ENCODE peak calls at places on chromosomes 3 and 15, in four cellular contexts. H, I, R and L are unnamed samples.

GRCh38 chr15:39582977-39583585 is 2.2 kb downstream of the THBS1 start:
- DNase-seq in R (no peak), I (no peak), H (no peak), L (no peak)

GRCh38 chr15:61832223-61832622 is 228.0 kb downstream of the VPS13C start:
- DNase-seq in H (no peak), R (no peak), I (no peak), L (no peak)

GRCh38 chr15:29802411-29802810 is 19.9 kb downstream of the TJP1 start:
- DNase-seq in H (no peak), R (no peak), I (no peak), L (no peak)

GRCh38 chr3:178193846-178194245 is 342.4 kb upstream of the KCNMB2 start:
- DNase-seq in I (no peak), H (no peak), R (peak; percentile 71), L (no peak)

GRCh38 chr3:160154033-160154432 is 71.2 kb upstream of the C3orf80 start:
- DNase-seq in H (no peak), R (peak; percentile 10), I (no peak), L (no peak)

GRCh38 chr3:78751266-78751665 is 1016.5 kb downstream of the ROBO1 start:
- DNase-seq in H (no peak), I (no peak), R (peak; percentile 66), L (no peak)

GRCh38 chr3:72950801-72951200 is 45.8 kb upstream of the PPP4R2 start:
- DNase-seq in H (no peak), R (no peak), I (no peak), L (no peak)

GRCh38 chr15:38512901-38513300 is 51.7 kb downstream of the RASGRP1 start:
- DNase-seq in H (no peak), R (no peak), I (no peak), L (no peak)

GRCh38 chr3:172074027-172074426 is 34.6 kb downstream of the FNDC3B start:
- DNase-seq in H (no peak), R (no peak), I (no peak), L (no peak)

GRCh38 chr3:37456270-37456708 is 281.9 kb upstream of the LRRFIP2 start:
- DNase-seq in H (no peak), R (no peak), I (no peak), L (peak; percentile 30)

GRCh38 chr3:11465744-11466611 is 177.7 kb downstream of the VGLL4 start:
- DNase-seq in I (no peak), H (no peak), R (peak; percentile 18), L (peak; percentile 30)

GRCh38 chr15:67035886-67036285 is 29.5 kb upstream of the SMAD3 start:
- DNase-seq in I (no peak), H (no peak), R (no peak), L (no peak)